ENCODE peak calls at places on chromosome 16, in seven cellular contexts. One of them, this sample, is unnamed.

GRCh38 chr16:749010-749409 is 8.2 kb upstream of the CIAO3 start:
- DNase-seq in erythroblast: no peak
- DNase-seq in adrenal gland: no peak
- DNase-seq in body of pancreas: no peak
- DNase-seq in A549: no peak
- DNase-seq in transverse colon: no peak
- DNase-seq in K562: no peak
- DNase-seq in this sample: no peak

GRCh38 chr16:72050769-72051464 is 3.4 kb upstream of the HP start:
- DNase-seq in erythroblast: no peak
- DNase-seq in adrenal gland: no peak
- DNase-seq in body of pancreas: no peak
- DNase-seq in A549: no peak
- DNase-seq in transverse colon: no peak
- DNase-seq in K562: no peak
- DNase-seq in this sample: no peak

GRCh38 chr16:81564368-81565060 is 119.9 kb downstream of the CMIP start:
- DNase-seq in erythroblast: no peak
- DNase-seq in adrenal gland: no peak
- DNase-seq in body of pancreas: no peak
- DNase-seq in A549: no peak
- DNase-seq in transverse colon: no peak
- DNase-seq in K562: no peak
- DNase-seq in this sample: no peak

GRCh38 chr16:15961557-15962205 is 12.3 kb downstream of the ABCC1 start:
- DNase-seq in erythroblast: no peak
- DNase-seq in adrenal gland: no peak
- DNase-seq in body of pancreas: no peak
- DNase-seq in A549: no peak
- DNase-seq in transverse colon: no peak
- DNase-seq in K562: no peak
- DNase-seq in this sample: no peak

GRCh38 chr16:11556214-11556819 is 30.4 kb downstream of the LITAF start:
- DNase-seq in erythroblast: no peak
- DNase-seq in adrenal gland: no peak
- DNase-seq in body of pancreas: no peak
- DNase-seq in A549: peak; percentile 42
- DNase-seq in transverse colon: no peak
- DNase-seq in K562: no peak
- DNase-seq in this sample: no peak

GRCh38 chr16:20243731-20244281 is 83.5 kb downstream of the GP2 start:
- DNase-seq in erythroblast: no peak
- DNase-seq in adrenal gland: no peak
- DNase-seq in body of pancreas: no peak
- DNase-seq in A549: no peak
- DNase-seq in transverse colon: no peak
- DNase-seq in K562: no peak
- DNase-seq in this sample: no peak

GRCh38 chr16:12294471-12294870 is 317.9 kb downstream of the SNX29 start:
- DNase-seq in erythroblast: no peak
- DNase-seq in adrenal gland: no peak
- DNase-seq in body of pancreas: no peak
- DNase-seq in A549: no peak
- DNase-seq in transverse colon: no peak
- DNase-seq in K562: no peak
- DNase-seq in this sample: no peak

GRCh38 chr16:15899538-15900100 is 11.2 kb upstream of the CEP20 start:
- DNase-seq in erythroblast: no peak
- DNase-seq in adrenal gland: peak; percentile 71
- DNase-seq in body of pancreas: peak; percentile 63
- DNase-seq in A549: peak; percentile 95
- DNase-seq in transverse colon: peak; percentile 61
- DNase-seq in K562: peak; percentile 62
- DNase-seq in this sample: peak; percentile 35

GRCh38 chr16:4244254-4244812 is 2.5 kb upstream of the SRL start:
- DNase-seq in erythroblast: no peak
- DNase-seq in adrenal gland: peak; percentile 58
- DNase-seq in body of pancreas: peak; percentile 62
- DNase-seq in A549: no peak
- DNase-seq in transverse colon: no peak
- DNase-seq in K562: peak; percentile 56
- DNase-seq in this sample: no peak

GRCh38 chr16:75402821-75403475 is 30.4 kb downstream of the CFDP1 start:
- DNase-seq in erythroblast: peak; percentile 73
- DNase-seq in adrenal gland: no peak
- DNase-seq in body of pancreas: peak; percentile 41
- DNase-seq in A549: peak; percentile 44
- DNase-seq in transverse colon: no peak
- DNase-seq in K562: peak; percentile 21
- DNase-seq in this sample: no peak

GRCh38 chr16:35258381-35258780 is 1799.0 kb downstream of the TP53TG3F start:
- DNase-seq in erythroblast: no peak
- DNase-seq in adrenal gland: no peak
- DNase-seq in body of pancreas: no peak
- DNase-seq in A549: no peak
- DNase-seq in transverse colon: no peak
- DNase-seq in K562: no peak
- DNase-seq in this sample: no peak

GRCh38 chr16:24728891-24729242 is 584 bp upstream of the TNRC6A start:
- DNase-seq in erythroblast: no peak
- DNase-seq in adrenal gland: no peak
- DNase-seq in body of pancreas: no peak
- DNase-seq in A549: no peak
- DNase-seq in transverse colon: no peak
- DNase-seq in K562: no peak
- DNase-seq in this sample: peak; percentile 3

GRCh38 chr16:1428511-1428910 is 2.4 kb upstream of the PERCC1 start:
- DNase-seq in erythroblast: peak; percentile 62
- DNase-seq in adrenal gland: no peak
- DNase-seq in body of pancreas: no peak
- DNase-seq in A549: peak; percentile 57
- DNase-seq in transverse colon: no peak
- DNase-seq in K562: peak; percentile 77
- DNase-seq in this sample: peak; percentile 93

GRCh38 chr16:54055864-54056263 is 230.7 kb downstream of the IRX3 start:
- DNase-seq in erythroblast: no peak
- DNase-seq in adrenal gland: no peak
- DNase-seq in body of pancreas: no peak
- DNase-seq in A549: no peak
- DNase-seq in transverse colon: no peak
- DNase-seq in K562: no peak
- DNase-seq in this sample: no peak

GRCh38 chr16:27235055-27235937 is 32.0 kb downstream of the KDM8 start:
- DNase-seq in erythroblast: peak; percentile 93
- DNase-seq in adrenal gland: peak; percentile 94
- DNase-seq in body of pancreas: peak; percentile 81
- DNase-seq in A549: peak; percentile 68
- DNase-seq in transverse colon: peak; percentile 92
- DNase-seq in K562: peak; percentile 80
- DNase-seq in this sample: no peak

GRCh38 chr16:13873835-13874438 is 46.0 kb upstream of the ERCC4 start:
- DNase-seq in erythroblast: peak; percentile 5
- DNase-seq in adrenal gland: no peak
- DNase-seq in body of pancreas: no peak
- DNase-seq in A549: peak; percentile 28
- DNase-seq in transverse colon: no peak
- DNase-seq in K562: peak; percentile 23
- DNase-seq in this sample: no peak

GRCh38 chr16:17275076-17275732 is 195.6 kb downstream of the XYLT1 start:
- DNase-seq in erythroblast: peak; percentile 3
- DNase-seq in adrenal gland: no peak
- DNase-seq in body of pancreas: peak; percentile 65
- DNase-seq in A549: peak; percentile 51
- DNase-seq in transverse colon: peak; percentile 90
- DNase-seq in K562: no peak
- DNase-seq in this sample: no peak

GRCh38 chr16:69522732-69523404 is 42.9 kb upstream of the NFAT5 start:
- DNase-seq in erythroblast: peak; percentile 21
- DNase-seq in adrenal gland: peak; percentile 11
- DNase-seq in body of pancreas: no peak
- DNase-seq in A549: peak; percentile 76
- DNase-seq in transverse colon: no peak
- DNase-seq in K562: peak; percentile 67
- DNase-seq in this sample: no peak

GRCh38 chr16:64900517-64900916 is 221.3 kb downstream of the CDH11 start:
- DNase-seq in erythroblast: no peak
- DNase-seq in adrenal gland: no peak
- DNase-seq in body of pancreas: no peak
- DNase-seq in A549: no peak
- DNase-seq in transverse colon: no peak
- DNase-seq in K562: no peak
- DNase-seq in this sample: no peak

GRCh38 chr16:4529085-4530060 is 9.2 kb downstream of the CDIP1 start:
- DNase-seq in erythroblast: no peak
- DNase-seq in adrenal gland: no peak
- DNase-seq in body of pancreas: peak; percentile 73
- DNase-seq in A549: no peak
- DNase-seq in transverse colon: no peak
- DNase-seq in K562: no peak
- DNase-seq in this sample: no peak

GRCh38 chr16:85859818-85860125 is 39.2 kb upstream of the IRF8 start:
- DNase-seq in erythroblast: no peak
- DNase-seq in adrenal gland: peak; percentile 29
- DNase-seq in body of pancreas: no peak
- DNase-seq in A549: no peak
- DNase-seq in transverse colon: no peak
- DNase-seq in K562: no peak
- DNase-seq in this sample: no peak

GRCh38 chr16:52924162-52924561 is 128.5 kb downstream of the CHD9NB start:
- DNase-seq in erythroblast: no peak
- DNase-seq in adrenal gland: no peak
- DNase-seq in body of pancreas: no peak
- DNase-seq in A549: no peak
- DNase-seq in transverse colon: no peak
- DNase-seq in K562: no peak
- DNase-seq in this sample: no peak

GRCh38 chr16:70735141-70735979 is 49.5 kb upstream of the MTSS2 start:
- DNase-seq in erythroblast: no peak
- DNase-seq in adrenal gland: no peak
- DNase-seq in body of pancreas: no peak
- DNase-seq in A549: no peak
- DNase-seq in transverse colon: no peak
- DNase-seq in K562: no peak
- DNase-seq in this sample: no peak

GRCh38 chr16:79980650-79981521 is 380.3 kb upstream of the MAF start:
- DNase-seq in erythroblast: no peak
- DNase-seq in adrenal gland: no peak
- DNase-seq in body of pancreas: no peak
- DNase-seq in A549: no peak
- DNase-seq in transverse colon: no peak
- DNase-seq in K562: no peak
- DNase-seq in this sample: no peak

GRCh38 chr16:1542166-1542500 is 8.7 kb downstream of the TMEM204 start:
- DNase-seq in erythroblast: no peak
- DNase-seq in adrenal gland: no peak
- DNase-seq in body of pancreas: no peak
- DNase-seq in A549: no peak
- DNase-seq in transverse colon: no peak
- DNase-seq in K562: no peak
- DNase-seq in this sample: no peak

GRCh38 chr16:23435500-23435899 is 17.5 kb downstream of the COG7 start:
- DNase-seq in erythroblast: peak; percentile 82
- DNase-seq in adrenal gland: peak; percentile 77
- DNase-seq in body of pancreas: peak; percentile 80
- DNase-seq in A549: peak; percentile 73
- DNase-seq in transverse colon: peak; percentile 73
- DNase-seq in K562: peak; percentile 65
- DNase-seq in this sample: peak; percentile 41

GRCh38 chr16:86576591-86577313 is 1.6 kb upstream of the FOXL1 start:
- DNase-seq in erythroblast: no peak
- DNase-seq in adrenal gland: no peak
- DNase-seq in body of pancreas: no peak
- DNase-seq in A549: no peak
- DNase-seq in transverse colon: no peak
- DNase-seq in K562: no peak
- DNase-seq in this sample: no peak

GRCh38 chr16:86510465-86511261 is at the start of gene FOXF1:
- DNase-seq in erythroblast: no peak
- DNase-seq in adrenal gland: no peak
- DNase-seq in body of pancreas: no peak
- DNase-seq in A549: peak; percentile 48
- DNase-seq in transverse colon: no peak
- DNase-seq in K562: no peak
- DNase-seq in this sample: no peak

GRCh38 chr16:3819741-3820724 is 60.5 kb downstream of the CREBBP start:
- DNase-seq in erythroblast: peak; percentile 87
- DNase-seq in adrenal gland: no peak
- DNase-seq in body of pancreas: peak; percentile 64
- DNase-seq in A549: peak; percentile 67
- DNase-seq in transverse colon: peak; percentile 19
- DNase-seq in K562: peak; percentile 31
- DNase-seq in this sample: no peak

GRCh38 chr16:86709902-86710601 is 131.7 kb downstream of the FOXL1 start:
- DNase-seq in erythroblast: no peak
- DNase-seq in adrenal gland: no peak
- DNase-seq in body of pancreas: no peak
- DNase-seq in A549: no peak
- DNase-seq in transverse colon: no peak
- DNase-seq in K562: no peak
- DNase-seq in this sample: no peak

GRCh38 chr16:50024684-50025543 is at the start of gene CNEP1R1:
- DNase-seq in erythroblast: peak; percentile 98
- DNase-seq in adrenal gland: peak; percentile 98
- DNase-seq in body of pancreas: peak; percentile 94
- DNase-seq in A549: peak; percentile 97
- DNase-seq in transverse colon: peak; percentile 96
- DNase-seq in K562: peak; percentile 99
- DNase-seq in this sample: peak; percentile 91
- TF ChIP-seq POLR2A in erythroblast: peak; percentile 42
- TF ChIP-seq POLR2A in adrenal gland: no peak
- TF ChIP-seq POLR2A in body of pancreas: peak; percentile 57
- TF ChIP-seq POLR2A in A549: peak; percentile 87
- TF ChIP-seq POLR2A in transverse colon: peak; percentile 76
- TF ChIP-seq POLR2A in K562: peak; percentile 69
- TF ChIP-seq POLR2A in this sample: no peak

GRCh38 chr16:57677622-57678369 is 9.7 kb downstream of the ADGRG3 start:
- DNase-seq in erythroblast: no peak
- DNase-seq in adrenal gland: no peak
- DNase-seq in body of pancreas: peak; percentile 89
- DNase-seq in A549: peak; percentile 56
- DNase-seq in transverse colon: no peak
- DNase-seq in K562: no peak
- DNase-seq in this sample: no peak
- TF ChIP-seq POLR2A in erythroblast: no peak
- TF ChIP-seq POLR2A in adrenal gland: no peak
- TF ChIP-seq POLR2A in body of pancreas: no peak
- TF ChIP-seq POLR2A in A549: no peak
- TF ChIP-seq POLR2A in transverse colon: no peak
- TF ChIP-seq POLR2A in K562: no peak
- TF ChIP-seq POLR2A in this sample: no peak

GRCh38 chr16:88395669-88396584 is 13.2 kb downstream of the ZNF469 start:
- DNase-seq in erythroblast: no peak
- DNase-seq in adrenal gland: no peak
- DNase-seq in body of pancreas: no peak
- DNase-seq in A549: no peak
- DNase-seq in transverse colon: no peak
- DNase-seq in K562: no peak
- DNase-seq in this sample: no peak
- TF ChIP-seq POLR2A in erythroblast: no peak
- TF ChIP-seq POLR2A in adrenal gland: no peak
- TF ChIP-seq POLR2A in body of pancreas: no peak
- TF ChIP-seq POLR2A in A549: no peak
- TF ChIP-seq POLR2A in transverse colon: no peak
- TF ChIP-seq POLR2A in K562: no peak
- TF ChIP-seq POLR2A in this sample: no peak

GRCh38 chr16:68296693-68297092 is 14.1 kb downstream of the SLC7A6OS start:
- DNase-seq in erythroblast: no peak
- DNase-seq in adrenal gland: no peak
- DNase-seq in body of pancreas: no peak
- DNase-seq in A549: no peak
- DNase-seq in transverse colon: no peak
- DNase-seq in K562: no peak
- DNase-seq in this sample: no peak
- TF ChIP-seq POLR2A in erythroblast: no peak
- TF ChIP-seq POLR2A in adrenal gland: no peak
- TF ChIP-seq POLR2A in body of pancreas: no peak
- TF ChIP-seq POLR2A in A549: no peak
- TF ChIP-seq POLR2A in transverse colon: no peak
- TF ChIP-seq POLR2A in K562: no peak
- TF ChIP-seq POLR2A in this sample: no peak